ENCODE peak calls at places on chromosomes 12 and 14, in six cellular contexts. E is stimulated activated naive CD4-positive, alpha-beta T cell; K is pancreas; J is stimulated activated CD4-positive, alpha-beta T cell treated with anti-CD3 and anti-CD28 coated beads, Interleukin-2, amount 100 ng/mL, for 48 hours; Q is activated CD4-positive, CD25-positive, alpha-beta regulatory T cell; M is GM23248. V is an unnamed sample.

GRCh38 chr12:107247650-107248049 is 154.3 kb upstream of the CRY1 start:
- DNase-seq in E (no peak), M (no peak), Q (no peak), K (no peak), J (no peak), V (no peak)

GRCh38 chr12:121793501-121793835 is at the start of gene RHOF:
- DNase-seq in J (no peak), K (no peak), Q (peak), E (peak), M (peak), V (no peak)

GRCh38 chr12:2403221-2403976 is 350.6 kb downstream of the CACNA1C start:
- DNase-seq in E (no peak), M (no peak), J (no peak), K (no peak), Q (no peak), V (no peak)

GRCh38 chr12:96578526-96579125 is 89.2 kb downstream of the CFAP54 start:
- DNase-seq in E (peak), K (no peak), J (no peak), M (peak), Q (no peak), V (peak)

GRCh38 chr12:91778091-91778819 is 367.4 kb downstream of the BTG1 start:
- DNase-seq in K (no peak), E (peak), J (no peak), M (peak), Q (no peak), V (peak)

GRCh38 chr12:16243487-16244412 is 33.7 kb downstream of the SLC15A5 start:
- DNase-seq in Q (no peak), M (no peak), J (no peak), E (no peak), K (no peak), V (no peak)

GRCh38 chr14:71594828-71595227 is 337.4 kb upstream of the RGS6 start:
- DNase-seq in E (no peak), J (no peak), K (no peak), Q (no peak), M (peak), V (peak)

GRCh38 chr12:124345795-124346194 is 50.9 kb downstream of the RFLNA start:
- DNase-seq in E (no peak), Q (no peak), M (peak), J (no peak), K (no peak), V (no peak)

GRCh38 chr12:56933826-56934625 is at the start of gene SDR9C7:
- DNase-seq in M (no peak), K (no peak), Q (no peak), J (no peak), E (no peak), V (no peak)

GRCh38 chr12:3252416-3252815 is 175.2 kb downstream of the TSPAN9 start:
- DNase-seq in Q (no peak), E (no peak), J (no peak), K (peak), M (peak), V (peak)

GRCh38 chr12:68804654-68805591 is 3.1 kb upstream of the MDM2 start:
- DNase-seq in Q (no peak), E (no peak), J (no peak), K (peak), M (no peak), V (no peak)

GRCh38 chr14:79693935-79694334 is 517.4 kb downstream of the DIO2 start:
- DNase-seq in M (no peak), J (no peak), E (no peak), Q (no peak), K (no peak), V (no peak)

GRCh38 chr12:131959641-131960589 is 10.2 kb downstream of the EP400 start:
- DNase-seq in J (no peak), K (no peak), M (no peak), Q (no peak), E (no peak), V (peak)

GRCh38 chr12:29741342-29742241 is 42.1 kb downstream of the TMTC1 start:
- DNase-seq in E (no peak), M (peak), Q (no peak), J (no peak), K (no peak), V (peak)

GRCh38 chr12:21666722-21667121 is 9.1 kb upstream of the LDHB start:
- DNase-seq in K (no peak), M (no peak), Q (no peak), J (no peak), E (no peak), V (no peak)

GRCh38 chr12:94812345-94812744 is 162.0 kb upstream of the TMCC3 start:
- DNase-seq in E (no peak), M (no peak), J (no peak), Q (no peak), K (no peak), V (no peak)

GRCh38 chr12:114735680-114736374 is 51.9 kb upstream of the TBX3 start:
- DNase-seq in K (no peak), E (no peak), M (no peak), Q (no peak), J (no peak), V (no peak)

GRCh38 chr12:128727999-128728398 is 95.8 kb downstream of the SLC15A4 start:
- DNase-seq in K (no peak), J (no peak), Q (no peak), M (no peak), E (no peak), V (no peak)

GRCh38 chr12:65189028-65189718 is 19.8 kb downstream of the LEMD3 start:
- DNase-seq in J (no peak), E (no peak), Q (no peak), M (no peak), K (no peak), V (no peak)

GRCh38 chr12:108190529-108190928 is 61.4 kb downstream of the WSCD2 start:
- DNase-seq in K (no peak), M (no peak), J (no peak), E (no peak), Q (no peak), V (no peak)

GRCh38 chr12:109111775-109112491 is 4.5 kb upstream of the ACACB start:
- DNase-seq in E (no peak), Q (peak), K (peak), M (peak), J (peak), V (peak)

GRCh38 chr12:124392271-124392990 is 97.5 kb downstream of the RFLNA start:
- DNase-seq in K (no peak), J (no peak), E (no peak), M (peak), Q (no peak), V (peak)

GRCh38 chr14:70709726-70710382 is 68.1 kb downstream of the TTC9 start:
- DNase-seq in M (no peak), K (no peak), E (no peak), Q (no peak), J (no peak), V (no peak)

GRCh38 chr14:39396448-39396847 is 35.8 kb downstream of the FBXO33 start:
- DNase-seq in M (peak), K (no peak), E (no peak), J (no peak), Q (no peak), V (peak)

GRCh38 chr12:12839886-12840285 is 26.7 kb downstream of the DDX47 start:
- DNase-seq in K (no peak), E (no peak), M (peak), J (no peak), Q (no peak), V (peak)

GRCh38 chr14:86057018-86057667 is 527.2 kb downstream of the FLRT2 start:
- DNase-seq in M (peak), J (peak), K (no peak), E (no peak), Q (no peak), V (peak)

GRCh38 chr12:125187780-125188741 is 122.8 kb downstream of the AACS start:
- DNase-seq in Q (no peak), M (no peak), J (no peak), K (no peak), E (no peak), V (no peak)

GRCh38 chr12:76719642-76720041 is 44.3 kb upstream of the ZDHHC17 start:
- DNase-seq in Q (no peak), M (no peak), J (no peak), K (no peak), E (no peak), V (no peak)